ENCODE peak calls at places on chromosomes 4 and X, in nine cellular contexts. One of them, this sample, is unnamed.
A peak's percentile ranks its signal among the peaks of the same experiment; 100 is the strongest.

GRCh38 chr4:14897217-14897616 is 105.1 kb upstream of the CPEB2 start:
- DNase-seq in neural crest cell: no peak
- DNase-seq in left ventricle myocardium inferior: no peak
- DNase-seq in AG09309: no peak
- DNase-seq in Panc1: no peak
- DNase-seq in psoas muscle: no peak
- DNase-seq in fibroblast of lung: no peak
- DNase-seq in AG04450: no peak
- DNase-seq in AG10803: no peak
- DNase-seq in this sample: peak; percentile 8

GRCh38 chr4:1727117-1728031 is 6.1 kb downstream of the TACC3 start:
- DNase-seq in neural crest cell: no peak
- DNase-seq in left ventricle myocardium inferior: peak; percentile 83
- DNase-seq in AG09309: no peak
- DNase-seq in Panc1: no peak
- DNase-seq in psoas muscle: peak; percentile 57
- DNase-seq in fibroblast of lung: peak; percentile 88
- DNase-seq in AG04450: no peak
- DNase-seq in AG10803: peak; percentile 54
- DNase-seq in this sample: peak; percentile 81

GRCh38 chr4:1998296-1998695 is 10.5 kb downstream of the NELFA start:
- DNase-seq in neural crest cell: no peak
- DNase-seq in left ventricle myocardium inferior: no peak
- DNase-seq in AG09309: no peak
- DNase-seq in Panc1: no peak
- DNase-seq in psoas muscle: no peak
- DNase-seq in fibroblast of lung: peak; percentile 24
- DNase-seq in AG04450: no peak
- DNase-seq in AG10803: no peak
- DNase-seq in this sample: no peak

GRCh38 chrX:40090050-40090804 is 7.5 kb downstream of the BCOR start:
- DNase-seq in neural crest cell: no peak
- DNase-seq in left ventricle myocardium inferior: peak; percentile 35
- DNase-seq in AG09309: no peak
- DNase-seq in Panc1: no peak
- DNase-seq in psoas muscle: peak; percentile 43
- DNase-seq in fibroblast of lung: no peak
- DNase-seq in AG04450: no peak
- DNase-seq in AG10803: no peak
- DNase-seq in this sample: no peak

GRCh38 chr4:16169491-16169890 is 56.8 kb downstream of the TAPT1 start:
- DNase-seq in neural crest cell: no peak
- DNase-seq in left ventricle myocardium inferior: no peak
- DNase-seq in AG09309: no peak
- DNase-seq in Panc1: no peak
- DNase-seq in psoas muscle: no peak
- DNase-seq in fibroblast of lung: no peak
- DNase-seq in AG04450: no peak
- DNase-seq in AG10803: no peak
- DNase-seq in this sample: no peak

GRCh38 chr4:189022441-189023035 is 883.3 kb downstream of the TRIML1 start:
- DNase-seq in neural crest cell: no peak
- DNase-seq in left ventricle myocardium inferior: no peak
- DNase-seq in AG09309: peak; percentile 14
- DNase-seq in Panc1: no peak
- DNase-seq in psoas muscle: no peak
- DNase-seq in fibroblast of lung: peak; percentile 17
- DNase-seq in AG04450: peak; percentile 33
- DNase-seq in AG10803: peak; percentile 48
- DNase-seq in this sample: no peak

GRCh38 chr4:163673848-163674702 is 179.6 kb downstream of the TMA16 start:
- DNase-seq in neural crest cell: no peak
- DNase-seq in left ventricle myocardium inferior: no peak
- DNase-seq in AG09309: no peak
- DNase-seq in Panc1: no peak
- DNase-seq in psoas muscle: no peak
- DNase-seq in fibroblast of lung: no peak
- DNase-seq in AG04450: no peak
- DNase-seq in AG10803: no peak
- DNase-seq in this sample: no peak

GRCh38 chr4:1837069-1837468 is 18.9 kb downstream of the LETM1 start:
- DNase-seq in neural crest cell: no peak
- DNase-seq in left ventricle myocardium inferior: no peak
- DNase-seq in AG09309: no peak
- DNase-seq in Panc1: no peak
- DNase-seq in psoas muscle: no peak
- DNase-seq in fibroblast of lung: no peak
- DNase-seq in AG04450: no peak
- DNase-seq in AG10803: no peak
- DNase-seq in this sample: no peak

GRCh38 chrX:63768760-63769159 is 16.3 kb downstream of the ARHGEF9 start:
- DNase-seq in neural crest cell: no peak
- DNase-seq in left ventricle myocardium inferior: no peak
- DNase-seq in AG09309: no peak
- DNase-seq in Panc1: no peak
- DNase-seq in psoas muscle: no peak
- DNase-seq in fibroblast of lung: no peak
- DNase-seq in AG04450: no peak
- DNase-seq in AG10803: no peak
- DNase-seq in this sample: no peak

GRCh38 chr4:24975505-24975904 is 55.2 kb downstream of the LGI2 start:
- DNase-seq in neural crest cell: no peak
- DNase-seq in left ventricle myocardium inferior: no peak
- DNase-seq in AG09309: no peak
- DNase-seq in Panc1: no peak
- DNase-seq in psoas muscle: no peak
- DNase-seq in fibroblast of lung: no peak
- DNase-seq in AG04450: no peak
- DNase-seq in AG10803: no peak
- DNase-seq in this sample: no peak

GRCh38 chrX:123408856-123409737 is 225.0 kb downstream of the GRIA3 start:
- DNase-seq in neural crest cell: no peak
- DNase-seq in left ventricle myocardium inferior: no peak
- DNase-seq in AG09309: no peak
- DNase-seq in Panc1: no peak
- DNase-seq in psoas muscle: no peak
- DNase-seq in fibroblast of lung: peak; percentile 90
- DNase-seq in AG04450: no peak
- DNase-seq in AG10803: peak; percentile 87
- DNase-seq in this sample: peak; percentile 47

GRCh38 chr4:95304898-95305297 is 243.9 kb downstream of the UNC5C start:
- DNase-seq in neural crest cell: no peak
- DNase-seq in left ventricle myocardium inferior: no peak
- DNase-seq in AG09309: no peak
- DNase-seq in Panc1: peak; percentile 47
- DNase-seq in psoas muscle: no peak
- DNase-seq in fibroblast of lung: peak; percentile 94
- DNase-seq in AG04450: no peak
- DNase-seq in AG10803: peak; percentile 39
- DNase-seq in this sample: peak; percentile 83

GRCh38 chr4:128461300-128462103 is 173.9 kb upstream of the PGRMC2 start:
- DNase-seq in neural crest cell: no peak
- DNase-seq in left ventricle myocardium inferior: no peak
- DNase-seq in AG09309: peak; percentile 34
- DNase-seq in Panc1: no peak
- DNase-seq in psoas muscle: no peak
- DNase-seq in fibroblast of lung: peak; percentile 92
- DNase-seq in AG04450: peak; percentile 57
- DNase-seq in AG10803: peak; percentile 83
- DNase-seq in this sample: peak; percentile 94

GRCh38 chr4:94856030-94856429 is 98.3 kb downstream of the BMPR1B start:
- DNase-seq in neural crest cell: no peak
- DNase-seq in left ventricle myocardium inferior: no peak
- DNase-seq in AG09309: no peak
- DNase-seq in Panc1: no peak
- DNase-seq in psoas muscle: no peak
- DNase-seq in fibroblast of lung: no peak
- DNase-seq in AG04450: no peak
- DNase-seq in AG10803: no peak
- DNase-seq in this sample: peak; percentile 54

GRCh38 chr4:116342143-116342542 is 743.2 kb downstream of the TRAM1L1 start:
- DNase-seq in neural crest cell: no peak
- DNase-seq in left ventricle myocardium inferior: no peak
- DNase-seq in AG09309: no peak
- DNase-seq in Panc1: no peak
- DNase-seq in psoas muscle: no peak
- DNase-seq in fibroblast of lung: no peak
- DNase-seq in AG04450: no peak
- DNase-seq in AG10803: no peak
- DNase-seq in this sample: no peak

GRCh38 chr4:14790487-14790886 is 211.8 kb upstream of the CPEB2 start:
- DNase-seq in neural crest cell: no peak
- DNase-seq in left ventricle myocardium inferior: no peak
- DNase-seq in AG09309: no peak
- DNase-seq in Panc1: no peak
- DNase-seq in psoas muscle: no peak
- DNase-seq in fibroblast of lung: no peak
- DNase-seq in AG04450: no peak
- DNase-seq in AG10803: no peak
- DNase-seq in this sample: no peak

GRCh38 chr4:41155194-41155830 is 59.0 kb downstream of the APBB2 start:
- DNase-seq in neural crest cell: no peak
- DNase-seq in left ventricle myocardium inferior: no peak
- DNase-seq in AG09309: no peak
- DNase-seq in Panc1: no peak
- DNase-seq in psoas muscle: no peak
- DNase-seq in fibroblast of lung: peak; percentile 95
- DNase-seq in AG04450: no peak
- DNase-seq in AG10803: peak; percentile 77
- DNase-seq in this sample: peak; percentile 92

DNA sequence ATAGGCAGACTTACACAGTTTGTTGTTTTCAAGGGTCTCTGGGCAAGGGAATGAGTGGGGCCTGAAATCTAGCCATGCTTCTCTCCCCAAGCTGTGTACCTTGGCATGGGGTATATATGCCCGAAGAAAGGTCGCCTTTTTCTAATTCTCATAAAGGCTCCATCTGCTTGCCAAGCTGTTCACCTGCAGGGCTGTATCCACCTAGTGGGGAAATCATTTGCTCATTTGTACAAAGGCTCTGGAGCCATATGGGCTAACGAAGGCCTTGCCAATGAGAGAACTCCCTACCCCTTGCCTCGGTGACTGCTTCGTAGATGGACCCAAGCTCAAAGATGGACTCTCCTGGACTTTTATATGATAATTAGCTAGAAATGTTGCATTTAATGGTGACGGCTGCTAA is 1097.0 kb downstream of the PDHA2 start:
- DNase-seq in neural crest cell: no peak
- DNase-seq in left ventricle myocardium inferior: no peak
- DNase-seq in AG09309: no peak
- DNase-seq in Panc1: no peak
- DNase-seq in psoas muscle: no peak
- DNase-seq in fibroblast of lung: no peak
- DNase-seq in AG04450: no peak
- DNase-seq in AG10803: no peak
- DNase-seq in this sample: no peak
- TF ChIP-seq CTCF in neural crest cell: no peak
- TF ChIP-seq CTCF in left ventricle myocardium inferior: no peak
- TF ChIP-seq CTCF in AG09309: no peak
- TF ChIP-seq CTCF in Panc1: no peak
- TF ChIP-seq CTCF in psoas muscle: no peak
- TF ChIP-seq CTCF in fibroblast of lung: no peak
- TF ChIP-seq CTCF in AG04450: no peak
- TF ChIP-seq CTCF in AG10803: no peak
- TF ChIP-seq CTCF in this sample: no peak

GRCh38 chr4:79526970-79527565 is 119.0 kb upstream of the GK2 start:
- DNase-seq in neural crest cell: no peak
- DNase-seq in left ventricle myocardium inferior: no peak
- DNase-seq in AG09309: no peak
- DNase-seq in Panc1: peak; percentile 24
- DNase-seq in psoas muscle: no peak
- DNase-seq in fibroblast of lung: no peak
- DNase-seq in AG04450: no peak
- DNase-seq in AG10803: no peak
- DNase-seq in this sample: no peak
- TF ChIP-seq CTCF in neural crest cell: no peak
- TF ChIP-seq CTCF in left ventricle myocardium inferior: no peak
- TF ChIP-seq CTCF in AG09309: no peak
- TF ChIP-seq CTCF in Panc1: no peak
- TF ChIP-seq CTCF in psoas muscle: no peak
- TF ChIP-seq CTCF in fibroblast of lung: no peak
- TF ChIP-seq CTCF in AG04450: no peak
- TF ChIP-seq CTCF in AG10803: no peak
- TF ChIP-seq CTCF in this sample: no peak

DNA sequence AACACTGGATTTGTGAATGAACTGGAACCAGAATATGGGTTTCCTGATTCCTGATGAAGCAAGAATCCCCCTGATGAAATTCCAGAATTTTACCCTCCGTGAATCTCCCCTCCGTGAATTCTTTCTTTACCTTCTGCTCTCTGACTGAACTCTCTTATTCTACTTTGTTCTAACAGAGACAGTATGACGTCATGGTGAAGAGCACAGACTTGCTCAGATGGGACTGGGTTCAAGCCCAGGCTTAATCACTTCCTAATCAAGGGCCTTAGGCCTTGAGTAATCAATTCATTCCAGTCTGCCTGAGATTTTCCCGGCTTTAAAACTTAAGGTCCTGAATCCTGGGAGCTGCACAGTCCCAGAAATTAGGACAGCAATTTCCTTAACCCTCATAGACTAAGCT is 64.5 kb downstream of the IQCM start:
- DNase-seq in neural crest cell: no peak
- DNase-seq in left ventricle myocardium inferior: no peak
- DNase-seq in AG09309: no peak
- DNase-seq in Panc1: no peak
- DNase-seq in psoas muscle: no peak
- DNase-seq in fibroblast of lung: no peak
- DNase-seq in AG04450: no peak
- DNase-seq in AG10803: no peak
- DNase-seq in this sample: no peak
- TF ChIP-seq CTCF in neural crest cell: no peak
- TF ChIP-seq CTCF in left ventricle myocardium inferior: no peak
- TF ChIP-seq CTCF in AG09309: no peak
- TF ChIP-seq CTCF in Panc1: no peak
- TF ChIP-seq CTCF in psoas muscle: no peak
- TF ChIP-seq CTCF in fibroblast of lung: no peak
- TF ChIP-seq CTCF in AG04450: no peak
- TF ChIP-seq CTCF in AG10803: no peak
- TF ChIP-seq CTCF in this sample: no peak

GRCh38 chr4:134777626-134778025 is 576.0 kb upstream of the PABPC4L start:
- DNase-seq in neural crest cell: no peak
- DNase-seq in left ventricle myocardium inferior: no peak
- DNase-seq in AG09309: no peak
- DNase-seq in Panc1: no peak
- DNase-seq in psoas muscle: no peak
- DNase-seq in fibroblast of lung: peak; percentile 3
- DNase-seq in AG04450: no peak
- DNase-seq in AG10803: no peak
- DNase-seq in this sample: peak; percentile 6
- TF ChIP-seq CTCF in neural crest cell: peak; percentile 58
- TF ChIP-seq CTCF in left ventricle myocardium inferior: peak; percentile 12
- TF ChIP-seq CTCF in AG09309: no peak
- TF ChIP-seq CTCF in Panc1: no peak
- TF ChIP-seq CTCF in psoas muscle: no peak
- TF ChIP-seq CTCF in fibroblast of lung: no peak
- TF ChIP-seq CTCF in AG04450: no peak
- TF ChIP-seq CTCF in AG10803: no peak
- TF ChIP-seq CTCF in this sample: no peak

DNA sequence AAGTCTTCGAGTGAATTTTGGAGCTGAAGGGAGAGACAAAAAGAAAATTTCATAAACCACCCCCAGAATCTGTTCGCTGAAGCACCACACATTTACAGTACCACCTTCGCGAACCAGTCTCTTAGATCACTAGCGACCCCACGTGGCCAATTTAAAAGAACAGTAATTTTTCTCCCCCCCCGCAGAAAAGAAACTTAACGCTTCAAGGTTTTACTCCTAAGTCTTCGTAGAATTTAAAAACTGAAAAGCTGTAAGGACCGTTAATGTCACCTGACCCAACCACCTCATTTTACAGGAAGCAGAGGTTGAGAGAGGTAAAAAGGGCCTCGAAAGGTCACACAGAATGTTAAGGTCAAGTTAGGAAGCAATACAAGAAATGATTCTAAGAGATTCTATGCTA is 187.5 kb downstream of the QDPR start:
- DNase-seq in neural crest cell: peak; percentile 44
- DNase-seq in left ventricle myocardium inferior: no peak
- DNase-seq in AG09309: peak; percentile 37
- DNase-seq in Panc1: no peak
- DNase-seq in psoas muscle: peak; percentile 16
- DNase-seq in fibroblast of lung: peak; percentile 59
- DNase-seq in AG04450: peak; percentile 62
- DNase-seq in AG10803: peak; percentile 72
- DNase-seq in this sample: peak; percentile 75
- TF ChIP-seq CTCF in neural crest cell: peak; percentile 69
- TF ChIP-seq CTCF in left ventricle myocardium inferior: peak; percentile 78
- TF ChIP-seq CTCF in AG09309: peak; percentile 66
- TF ChIP-seq CTCF in Panc1: peak; percentile 73
- TF ChIP-seq CTCF in psoas muscle: peak; percentile 41
- TF ChIP-seq CTCF in fibroblast of lung: peak; percentile 70
- TF ChIP-seq CTCF in AG04450: peak; percentile 80
- TF ChIP-seq CTCF in AG10803: peak; percentile 72
- TF ChIP-seq CTCF in this sample: peak; percentile 79

This sample was measured in choroid plexus epithelial cell.